ENCODE peak calls at places on chromosome 22, in nine cellular contexts. L is NCI-H2081; U is stimulated activated CD8-positive, alpha-beta memory T cell treated with anti-CD3 and anti-CD28 coated beads, Interleukin-2, amount 100 ng/mL, for 48 hours; H is left cardiac atrium; E is effector memory CD8-positive, alpha-beta T cell; S is lower leg skin; Y is stimulated activated naive CD4-positive, alpha-beta T cell; J is activated T-cell treated with anti-CD3 and anti-CD28 coated beads for 24 hours; G is T follicular helper cell. W is an unnamed sample.

GRCh38 chr22:17120281-17120680 is 879 bp downstream of the TMEM121B start:
- DNase-seq in Y (no peak), S (no peak), L (no peak), U (peak), J (peak), E (peak), H (peak), G (peak), W (no peak)

GRCh38 chr22:33105501-33105911 is 47.3 kb upstream of the SYN3 start:
- DNase-seq in S (peak), J (no peak), G (no peak), U (no peak), H (no peak), E (no peak), L (no peak), Y (no peak), W (peak)

GRCh38 chr22:46373838-46374662 is 38.5 kb downstream of the TRMU start:
- DNase-seq in J (no peak), G (no peak), L (no peak), U (peak), Y (no peak), H (no peak), E (peak), S (no peak), W (no peak)

GRCh38 chr22:48103126-48103875 is 1340.9 kb downstream of the TBC1D22A start:
- DNase-seq in H (no peak), Y (no peak), S (no peak), J (no peak), L (no peak), E (no peak), U (no peak), G (no peak), W (no peak)

GRCh38 chr22:39898997-39899396 is 1.9 kb upstream of the GRAP2 start:
- DNase-seq in E (no peak), U (no peak), S (no peak), L (no peak), H (no peak), J (no peak), Y (no peak), G (no peak), W (no peak)

GRCh38 chr22:33823552-33823951 is 96.7 kb downstream of the LARGE1 start:
- DNase-seq in J (no peak), H (peak), U (no peak), S (no peak), G (no peak), Y (no peak), E (no peak), L (no peak), W (no peak)

GRCh38 chr22:18998998-18999397 is 62.9 kb upstream of the PRODH start:
- DNase-seq in S (no peak), J (no peak), E (no peak), H (no peak), Y (no peak), U (peak), L (no peak), G (no peak), W (no peak)

GRCh38 chr22:29435236-29435635 is 3.1 kb upstream of the RFPL1 start:
- DNase-seq in J (no peak), U (no peak), E (no peak), H (no peak), S (no peak), G (no peak), L (no peak), Y (no peak), W (no peak)

GRCh38 chr22:42646569-42647525 is 2.3 kb downstream of the CYB5R3 start:
- DNase-seq in G (no peak), E (no peak), J (no peak), Y (no peak), L (no peak), S (peak), U (no peak), H (peak), W (no peak)

GRCh38 chr22:36455571-36456458 is 25.6 kb downstream of the TXN2 start:
- DNase-seq in E (no peak), U (no peak), Y (no peak), G (no peak), L (no peak), H (no peak), J (no peak), S (no peak), W (no peak)